ENCODE peak calls at places on chromosome 3, in five cellular contexts. One of them, this sample, is unnamed.

GRCh38 chr3:41477399-41478014 is 278.2 kb downstream of the CTNNB1 start:
- DNase-seq in H1: no peak
- DNase-seq in mesenchymal stem cell: no peak
- DNase-seq in neuronal stem cell: no peak
- DNase-seq in trophoblast cell: no peak
- DNase-seq in this sample: no peak

GRCh38 chr3:117358717-117359314 is 649.2 kb downstream of the TUSC7 start:
- DNase-seq in H1: no peak
- DNase-seq in mesenchymal stem cell: no peak
- DNase-seq in neuronal stem cell: no peak
- DNase-seq in trophoblast cell: no peak
- DNase-seq in this sample: no peak

GRCh38 chr3:37695138-37695537 is 166.5 kb upstream of the CTDSPL start:
- DNase-seq in H1: no peak
- DNase-seq in mesenchymal stem cell: no peak
- DNase-seq in neuronal stem cell: no peak
- DNase-seq in trophoblast cell: no peak
- DNase-seq in this sample: no peak

GRCh38 chr3:129615751-129616281 is 9.3 kb upstream of the PLXND1 start:
- DNase-seq in H1: no peak
- DNase-seq in mesenchymal stem cell: no peak
- DNase-seq in neuronal stem cell: no peak
- DNase-seq in trophoblast cell: no peak
- DNase-seq in this sample: no peak

GRCh38 chr3:65138531-65138930 is 450.7 kb upstream of the ADAMTS9 start:
- DNase-seq in H1: no peak
- DNase-seq in mesenchymal stem cell: no peak
- DNase-seq in neuronal stem cell: no peak
- DNase-seq in trophoblast cell: no peak
- DNase-seq in this sample: no peak

GRCh38 chr3:125052671-125053303 is 3.0 kb downstream of the HEG1 start:
- DNase-seq in H1: no peak
- DNase-seq in mesenchymal stem cell: peak
- DNase-seq in neuronal stem cell: no peak
- DNase-seq in trophoblast cell: peak
- DNase-seq in this sample: no peak

GRCh38 chr3:113140876-113141275 is 70.5 kb upstream of the BOC start:
- DNase-seq in H1: no peak
- DNase-seq in mesenchymal stem cell: no peak
- DNase-seq in neuronal stem cell: no peak
- DNase-seq in trophoblast cell: no peak
- DNase-seq in this sample: no peak

GRCh38 chr3:61381745-61382392 is 130.6 kb upstream of the FHIT start:
- DNase-seq in H1: no peak
- DNase-seq in mesenchymal stem cell: peak
- DNase-seq in neuronal stem cell: no peak
- DNase-seq in trophoblast cell: peak
- DNase-seq in this sample: no peak

GRCh38 chr3:12139111-12139511 is 19.6 kb downstream of the TIMP4 start:
- DNase-seq in H1: no peak
- DNase-seq in mesenchymal stem cell: peak
- DNase-seq in neuronal stem cell: peak
- DNase-seq in trophoblast cell: peak
- DNase-seq in this sample: peak

GRCh38 chr3:196320110-196320509 is 2.1 kb upstream of the DYNLT2B start:
- DNase-seq in H1: no peak
- DNase-seq in mesenchymal stem cell: no peak
- DNase-seq in neuronal stem cell: no peak
- DNase-seq in trophoblast cell: no peak
- DNase-seq in this sample: no peak

GRCh38 chr3:171187706-171188290 is 161.3 kb upstream of the SLC2A2 start:
- DNase-seq in H1: no peak
- DNase-seq in mesenchymal stem cell: peak
- DNase-seq in neuronal stem cell: peak
- DNase-seq in trophoblast cell: peak
- DNase-seq in this sample: no peak

GRCh38 chr3:174101244-174101643 is 703.7 kb downstream of the NLGN1 start:
- DNase-seq in H1: no peak
- DNase-seq in mesenchymal stem cell: peak
- DNase-seq in neuronal stem cell: no peak
- DNase-seq in trophoblast cell: peak
- DNase-seq in this sample: no peak

GRCh38 chr3:144028798-144029411 is 57.3 kb downstream of the DIPK2A start:
- DNase-seq in H1: no peak
- DNase-seq in mesenchymal stem cell: no peak
- DNase-seq in neuronal stem cell: no peak
- DNase-seq in trophoblast cell: peak
- DNase-seq in this sample: no peak

GRCh38 chr3:117226932-117227331 is 517.4 kb downstream of the TUSC7 start:
- DNase-seq in H1: no peak
- DNase-seq in mesenchymal stem cell: no peak
- DNase-seq in neuronal stem cell: no peak
- DNase-seq in trophoblast cell: no peak
- DNase-seq in this sample: no peak

GRCh38 chr3:22608721-22609120 is 594.4 kb upstream of the UBE2E2 start:
- DNase-seq in H1: no peak
- DNase-seq in mesenchymal stem cell: no peak
- DNase-seq in neuronal stem cell: no peak
- DNase-seq in trophoblast cell: no peak
- DNase-seq in this sample: no peak

GRCh38 chr3:117853923-117854322 is 1144.3 kb downstream of the TUSC7 start:
- DNase-seq in H1: no peak
- DNase-seq in mesenchymal stem cell: peak
- DNase-seq in neuronal stem cell: no peak
- DNase-seq in trophoblast cell: no peak
- DNase-seq in this sample: no peak

GRCh38 chr3:126134219-126134975 is 46.0 kb downstream of the ALDH1L1 start:
- DNase-seq in H1: peak
- DNase-seq in mesenchymal stem cell: peak
- DNase-seq in neuronal stem cell: peak
- DNase-seq in trophoblast cell: peak
- DNase-seq in this sample: peak

GRCh38 chr3:156304406-156304805 is 184.0 kb downstream of the KCNAB1 start:
- DNase-seq in H1: no peak
- DNase-seq in mesenchymal stem cell: peak
- DNase-seq in neuronal stem cell: no peak
- DNase-seq in trophoblast cell: no peak
- DNase-seq in this sample: no peak

GRCh38 chr3:18723426-18723825 is 298.3 kb upstream of the SATB1 start:
- DNase-seq in H1: no peak
- DNase-seq in mesenchymal stem cell: no peak
- DNase-seq in neuronal stem cell: no peak
- DNase-seq in trophoblast cell: no peak
- DNase-seq in this sample: no peak

GRCh38 chr3:62132027-62132590 is 241.2 kb downstream of the FEZF2 start:
- DNase-seq in H1: no peak
- DNase-seq in mesenchymal stem cell: no peak
- DNase-seq in neuronal stem cell: no peak
- DNase-seq in trophoblast cell: no peak
- DNase-seq in this sample: no peak

GRCh38 chr3:159499031-159499793 is 489.4 kb upstream of the IL12A start:
- DNase-seq in H1: no peak
- DNase-seq in mesenchymal stem cell: peak
- DNase-seq in neuronal stem cell: no peak
- DNase-seq in trophoblast cell: peak
- DNase-seq in this sample: no peak

GRCh38 chr3:194489736-194490612 is 3.2 kb upstream of the ATP13A3 start:
- DNase-seq in H1: no peak
- DNase-seq in mesenchymal stem cell: peak
- DNase-seq in neuronal stem cell: no peak
- DNase-seq in trophoblast cell: peak
- DNase-seq in this sample: no peak

GRCh38 chr3:47573190-47574172 is 5.2 kb downstream of the CSPG5 start:
- DNase-seq in H1: no peak
- DNase-seq in mesenchymal stem cell: no peak
- DNase-seq in neuronal stem cell: no peak
- DNase-seq in trophoblast cell: no peak
- DNase-seq in this sample: no peak

GRCh38 chr3:172476339-172476738 is 28.1 kb upstream of the GHSR start:
- DNase-seq in H1: no peak
- DNase-seq in mesenchymal stem cell: peak
- DNase-seq in neuronal stem cell: no peak
- DNase-seq in trophoblast cell: no peak
- DNase-seq in this sample: no peak

GRCh38 chr3:14884665-14885064 is 62.7 kb upstream of the NR2C2 start:
- DNase-seq in H1: no peak
- DNase-seq in mesenchymal stem cell: no peak
- DNase-seq in neuronal stem cell: no peak
- DNase-seq in trophoblast cell: peak
- DNase-seq in this sample: no peak

GRCh38 chr3:54171951-54172350 is 49.6 kb downstream of the CACNA2D3 start:
- DNase-seq in H1: no peak
- DNase-seq in mesenchymal stem cell: no peak
- DNase-seq in neuronal stem cell: no peak
- DNase-seq in trophoblast cell: no peak
- DNase-seq in this sample: no peak
- H2BK12ac ChIP-seq in H1: no peak
- H2BK12ac ChIP-seq in mesenchymal stem cell: no peak
- H2BK12ac ChIP-seq in neuronal stem cell: no peak
- H2BK12ac ChIP-seq in trophoblast cell: no peak
- H2BK12ac ChIP-seq in this sample: no peak

GRCh38 chr3:189172668-189173419 is 1.1 kb downstream of the TPRG1 start:
- DNase-seq in H1: no peak
- DNase-seq in mesenchymal stem cell: no peak
- DNase-seq in neuronal stem cell: no peak
- DNase-seq in trophoblast cell: no peak
- DNase-seq in this sample: no peak
- H2BK12ac ChIP-seq in H1: no peak
- H2BK12ac ChIP-seq in mesenchymal stem cell: no peak
- H2BK12ac ChIP-seq in neuronal stem cell: no peak
- H2BK12ac ChIP-seq in trophoblast cell: no peak
- H2BK12ac ChIP-seq in this sample: no peak

GRCh38 chr3:23913182-23913581 is 3.6 kb downstream of the NKIRAS1 start:
- DNase-seq in H1: no peak
- DNase-seq in mesenchymal stem cell: no peak
- DNase-seq in neuronal stem cell: no peak
- DNase-seq in trophoblast cell: no peak
- DNase-seq in this sample: no peak
- H2BK12ac ChIP-seq in H1: no peak
- H2BK12ac ChIP-seq in mesenchymal stem cell: no peak
- H2BK12ac ChIP-seq in neuronal stem cell: no peak
- H2BK12ac ChIP-seq in trophoblast cell: no peak
- H2BK12ac ChIP-seq in this sample: no peak

GRCh38 chr3:66272016-66272415 is 51.2 kb downstream of the SLC25A26 start:
- DNase-seq in H1: no peak
- DNase-seq in mesenchymal stem cell: peak
- DNase-seq in neuronal stem cell: no peak
- DNase-seq in trophoblast cell: no peak
- DNase-seq in this sample: no peak
- H2BK12ac ChIP-seq in H1: no peak
- H2BK12ac ChIP-seq in mesenchymal stem cell: no peak
- H2BK12ac ChIP-seq in neuronal stem cell: no peak
- H2BK12ac ChIP-seq in trophoblast cell: no peak
- H2BK12ac ChIP-seq in this sample: no peak

GRCh38 chr3:74349035-74349434 is 265.4 kb downstream of the CNTN3 start:
- DNase-seq in H1: no peak
- DNase-seq in mesenchymal stem cell: no peak
- DNase-seq in neuronal stem cell: no peak
- DNase-seq in trophoblast cell: no peak
- DNase-seq in this sample: no peak
- H2BK12ac ChIP-seq in H1: no peak
- H2BK12ac ChIP-seq in mesenchymal stem cell: no peak
- H2BK12ac ChIP-seq in neuronal stem cell: no peak
- H2BK12ac ChIP-seq in trophoblast cell: no peak
- H2BK12ac ChIP-seq in this sample: no peak

GRCh38 chr3:183508818-183509217 is 46.7 kb downstream of the KLHL6 start:
- DNase-seq in H1: no peak
- DNase-seq in mesenchymal stem cell: no peak
- DNase-seq in neuronal stem cell: no peak
- DNase-seq in trophoblast cell: no peak
- DNase-seq in this sample: no peak
- H2BK12ac ChIP-seq in H1: no peak
- H2BK12ac ChIP-seq in mesenchymal stem cell: no peak
- H2BK12ac ChIP-seq in neuronal stem cell: no peak
- H2BK12ac ChIP-seq in trophoblast cell: no peak
- H2BK12ac ChIP-seq in this sample: no peak

GRCh38 chr3:39407259-39407629 is 724 bp downstream of the RPSA start:
- DNase-seq in H1: no peak
- DNase-seq in mesenchymal stem cell: peak
- DNase-seq in neuronal stem cell: no peak
- DNase-seq in trophoblast cell: no peak
- DNase-seq in this sample: no peak

GRCh38 chr3:39407773-39408492 is 1.4 kb downstream of the RPSA start:
- DNase-seq in H1: no peak
- DNase-seq in mesenchymal stem cell: peak
- DNase-seq in neuronal stem cell: no peak
- DNase-seq in trophoblast cell: no peak
- DNase-seq in this sample: no peak

GRCh38 chr3:39406368-39407258 is at the start of gene RPSA:
- DNase-seq in H1: peak
- DNase-seq in mesenchymal stem cell: peak
- DNase-seq in neuronal stem cell: peak
- DNase-seq in trophoblast cell: peak
- DNase-seq in this sample: peak

GRCh38 chr3:39405687-39406367 is 693 bp upstream of the RPSA start:
- DNase-seq in H1: no peak
- DNase-seq in mesenchymal stem cell: no peak
- DNase-seq in neuronal stem cell: no peak
- DNase-seq in trophoblast cell: no peak
- DNase-seq in this sample: no peak

GRCh38 chr3:39404943-39405686 is 1.4 kb upstream of the RPSA start:
- DNase-seq in H1: peak
- DNase-seq in mesenchymal stem cell: no peak
- DNase-seq in neuronal stem cell: no peak
- DNase-seq in trophoblast cell: no peak
- DNase-seq in this sample: peak
- H2BK12ac ChIP-seq in H1: peak
- H2BK12ac ChIP-seq in mesenchymal stem cell: no peak
- H2BK12ac ChIP-seq in neuronal stem cell: no peak
- H2BK12ac ChIP-seq in trophoblast cell: no peak
- H2BK12ac ChIP-seq in this sample: no peak

This sample was measured in H9.